ENCODE peak calls at places on chromosome 5, in eight cellular contexts. E, H, Q, Y, Z, L, B and P are unnamed samples.

GRCh38 chr5:79793304-79793703 is 103.7 kb downstream of the CMYA5 start:
- DNase-seq in H (no peak), Z (no peak), E (no peak), Q (no peak), Y (no peak), L (no peak), B (no peak), P (no peak)

GRCh38 chr5:116137544-116138378 is 52.9 kb downstream of the COMMD10 start:
- DNase-seq in Y (peak; percentile 25), L (peak; percentile 59), E (no peak), Q (no peak), H (no peak), B (peak; percentile 12), Z (no peak), P (no peak)

GRCh38 chr5:90022002-90022710 is 387.4 kb downstream of the CETN3 start:
- DNase-seq in B (no peak), Q (no peak), Y (no peak), Z (no peak), L (no peak), H (no peak), E (no peak), P (no peak)

GRCh38 chr5:135127604-135128240 is 93.7 kb upstream of the PITX1 start:
- DNase-seq in H (no peak), Q (peak; percentile 52), Z (peak; percentile 67), L (no peak), E (no peak), B (no peak), Y (no peak), P (peak; percentile 59)

GRCh38 chr5:33462456-33462855 is 21.7 kb downstream of the TARS1 start:
- DNase-seq in E (no peak), Q (no peak), Z (no peak), H (no peak), L (no peak), Y (no peak), B (no peak), P (no peak)

GRCh38 chr5:109855056-109855455 is 165.3 kb downstream of the MAN2A1 start:
- DNase-seq in B (no peak), L (no peak), E (no peak), Z (no peak), H (no peak), Y (no peak), Q (no peak), P (no peak)

GRCh38 chr5:112419596-112420110 is 576 bp upstream of the EPB41L4A start:
- DNase-seq in B (no peak), E (peak; percentile 46), L (no peak), H (peak; percentile 77), Y (peak; percentile 36), Z (peak; percentile 85), Q (peak; percentile 69), P (peak; percentile 71)

GRCh38 chr5:81819556-81820314 is 68.8 kb upstream of the SSBP2 start:
- DNase-seq in Z (no peak), Q (no peak), E (no peak), B (no peak), Y (no peak), L (peak; percentile 26), H (no peak), P (no peak)

GRCh38 chr5:75363726-75364495 is 26.9 kb downstream of the HMGCR start:
- DNase-seq in L (peak; percentile 7), Q (peak; percentile 84), E (no peak), Z (peak; percentile 54), B (no peak), Y (no peak), H (no peak), P (peak; percentile 70)

GRCh38 chr5:160260006-160260775 is 30.9 kb downstream of the FABP6 start:
- DNase-seq in E (no peak), Y (no peak), Q (no peak), H (no peak), L (no peak), B (no peak), Z (no peak), P (no peak)

GRCh38 chr5:38651806-38652205 is 95.4 kb upstream of the LIFR start:
- DNase-seq in L (no peak), B (no peak), H (no peak), Z (no peak), Y (no peak), E (no peak), Q (no peak), P (no peak)

GRCh38 chr5:174166231-174167079 is 120.9 kb downstream of the NSG2 start:
- DNase-seq in Y (no peak), L (no peak), E (peak; percentile 21), B (no peak), Z (no peak), H (no peak), Q (no peak), P (no peak)

GRCh38 chr5:141483842-141484241 is 988 bp upstream of the PCDHGC4 start:
- DNase-seq in Q (no peak), E (no peak), L (no peak), H (no peak), Y (no peak), Z (no peak), B (no peak), P (no peak)

GRCh38 chr5:105619725-105620124 is 2051.0 kb downstream of the EFNA5 start:
- DNase-seq in L (no peak), Z (no peak), Q (no peak), H (no peak), Y (no peak), E (no peak), B (no peak), P (no peak)

GRCh38 chr5:64295100-64295499 is 129.5 kb downstream of the RNF180 start:
- DNase-seq in H (no peak), Q (no peak), E (no peak), L (no peak), Z (no peak), B (no peak), Y (no peak), P (no peak)

GRCh38 chr5:90871356-90871755 is 312.8 kb downstream of the ADGRV1 start:
- DNase-seq in B (no peak), Q (no peak), H (no peak), E (no peak), Y (no peak), L (no peak), Z (no peak), P (no peak)

GRCh38 chr5:13941468-13941867 is 3.0 kb downstream of the DNAH5 start:
- DNase-seq in Y (no peak), Q (no peak), E (no peak), H (no peak), Z (no peak), L (no peak), B (no peak), P (no peak)

DNA sequence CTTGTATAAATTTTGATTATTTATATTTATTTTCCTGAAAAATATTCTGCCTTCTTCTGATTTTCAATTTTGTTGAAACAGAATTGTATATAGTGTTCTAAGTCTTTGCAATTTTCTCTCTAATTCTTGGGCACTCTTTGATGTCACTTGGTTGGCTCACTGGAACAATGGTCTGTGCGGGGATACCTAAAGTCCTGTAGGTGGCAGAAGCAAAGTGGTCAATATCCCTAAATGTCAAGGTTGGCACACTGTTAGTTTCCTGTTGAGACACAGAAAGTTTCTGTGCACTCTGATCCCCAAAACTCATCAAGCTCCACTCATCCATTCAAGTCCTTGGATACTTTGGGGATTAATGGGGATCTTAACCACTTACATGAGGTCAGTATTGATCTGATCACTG is 480.8 kb upstream of the CCNG1 start:
- DNase-seq in L (no peak), Q (no peak), Y (no peak), E (no peak), H (no peak), Z (no peak), B (no peak), P (no peak)
- TF ChIP-seq CTCF in L (no peak), Q (no peak), Y (no peak), E (no peak), H (no peak), Z (no peak), B (peak; percentile 23), P (no peak)

DNA sequence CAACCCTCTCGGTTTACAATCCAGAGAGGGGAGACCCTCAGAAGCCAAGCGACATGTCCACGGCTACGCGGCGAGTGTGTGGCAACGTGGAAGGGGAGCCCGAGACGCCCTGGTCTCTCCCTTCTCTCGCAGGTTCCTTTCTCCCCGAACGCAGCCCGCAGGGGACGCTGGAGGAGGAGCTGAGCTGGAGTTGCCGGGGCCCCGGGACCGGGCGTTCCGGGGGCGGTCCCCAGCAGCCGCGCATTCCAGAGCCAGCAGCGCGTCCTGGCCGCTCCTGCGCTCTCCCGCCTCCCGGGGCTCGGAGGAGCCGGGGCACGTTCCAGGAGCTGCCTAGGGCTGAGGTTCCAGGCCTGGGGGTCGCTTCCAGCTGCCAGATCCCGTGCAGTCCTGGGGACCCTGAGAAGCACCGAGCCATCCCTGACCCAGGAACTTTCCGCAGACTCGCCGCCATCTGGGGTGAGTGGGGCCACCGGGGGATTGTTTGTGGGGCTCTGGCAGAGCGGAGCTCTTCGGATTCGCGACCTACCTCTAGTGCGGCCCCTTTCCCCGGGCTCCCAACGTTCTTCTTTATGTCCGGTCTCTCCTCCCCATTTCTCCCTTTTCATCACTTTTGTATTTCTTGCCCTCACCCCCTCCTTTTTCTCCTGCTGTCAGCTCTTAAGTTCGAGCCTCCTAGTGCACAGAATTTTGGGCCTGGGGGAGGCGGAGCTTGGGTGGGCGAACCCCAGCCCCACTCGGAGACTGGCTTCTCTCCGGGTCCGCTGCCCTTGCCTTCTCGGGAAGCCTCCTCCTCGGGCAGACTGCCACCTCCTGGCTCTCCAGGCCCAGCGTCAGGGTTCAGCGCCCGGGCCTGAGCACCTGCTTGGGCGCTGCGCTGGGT is at the start of gene SMIM3:
- DNase-seq in H (peak; percentile 94), Q (peak; percentile 86), Y (peak; percentile 67), B (no peak), E (peak; percentile 87), Z (peak; percentile 87), L (peak; percentile 80), P (peak; percentile 86)
- TF ChIP-seq POLR2A in H (peak; percentile 78), Q (peak; percentile 52), Y (peak; percentile 54), B (peak; percentile 58), E (no peak), Z (peak; percentile 45), L (peak; percentile 46), P (peak; percentile 80)

GRCh38 chr5:35598707-35599370 is 18.8 kb upstream of the SPEF2 start:
- DNase-seq in H (no peak), B (no peak), E (no peak), Z (no peak), Y (no peak), Q (peak; percentile 38), L (peak; percentile 35), P (peak; percentile 53)
- TF ChIP-seq CTCF in H (no peak), B (peak; percentile 41), E (no peak), Z (no peak), Y (no peak), Q (no peak), L (no peak), P (no peak)

DNA sequence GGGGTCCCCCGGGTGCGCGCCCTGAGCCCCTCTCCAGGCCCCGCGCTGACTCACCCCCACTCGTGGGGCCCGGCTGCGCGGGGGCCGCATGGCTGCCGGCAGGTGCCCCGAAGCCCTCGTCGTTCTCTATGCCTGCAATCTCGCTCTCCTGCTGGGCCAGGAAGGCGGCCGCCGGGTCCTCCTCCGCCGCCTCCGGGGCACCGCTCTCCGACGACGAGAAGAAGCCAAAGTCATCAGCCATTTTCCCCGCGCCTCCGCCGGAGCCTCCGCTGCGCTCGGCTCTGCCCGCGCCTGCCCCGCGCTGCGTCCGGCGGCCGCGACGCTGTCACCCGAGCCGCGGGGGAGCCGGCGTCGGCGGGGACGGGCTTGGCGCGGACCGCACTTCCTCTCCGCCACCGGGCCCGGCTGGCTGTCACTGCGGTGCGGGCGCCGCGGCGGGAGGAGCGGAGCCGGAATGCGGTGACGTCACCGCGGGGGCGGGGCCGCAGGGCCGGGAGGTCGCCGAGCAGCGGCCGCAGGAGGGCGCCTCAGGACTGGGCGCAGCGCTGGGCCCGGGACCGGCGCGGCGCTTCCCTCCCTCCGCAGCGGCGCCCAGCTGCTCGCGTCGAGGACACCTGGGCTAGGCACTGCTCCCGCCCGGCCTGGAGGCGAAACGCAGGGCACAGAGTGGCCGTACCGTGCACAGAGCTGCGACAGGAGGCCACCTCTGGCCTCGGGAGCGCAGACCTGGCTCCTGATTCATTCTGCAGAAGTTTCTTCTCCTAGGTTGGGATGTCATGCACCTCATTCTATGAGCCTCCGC is at the start of gene CLTB:
- DNase-seq in Z (peak; percentile 97), B (peak; percentile 37), E (peak; percentile 93), L (peak; percentile 88), Y (peak; percentile 83), H (peak; percentile 95), Q (peak; percentile 96), P (peak; percentile 95)
- TF ChIP-seq POLR2A in Z (peak; percentile 96), B (peak; percentile 83), E (peak; percentile 86), L (peak; percentile 32), Y (peak; percentile 92), H (no peak), Q (no peak), P (peak; percentile 42)